ENCODE peak calls at places on chromosomes 16 and 17, in six cellular contexts. Q is astrocyte of the spinal cord, L is cardiac fibroblast, S is GM12865, G is lower leg skin, M is A673. A is an unnamed sample.

GRCh38 chr17:46738544-46738943 is 79.9 kb downstream of the WNT3 start:
- DNase-seq in G (no peak), S (no peak), M (no peak), Q (no peak), L (no peak), A (no peak)

GRCh38 chr16:64596196-64596595 is 525.7 kb downstream of the CDH11 start:
- DNase-seq in M (no peak), Q (no peak), L (no peak), G (no peak), S (no peak), A (no peak)

GRCh38 chr17:74274060-74274702 is at the start of gene DNAI2:
- DNase-seq in M (no peak), Q (no peak), G (no peak), S (no peak), L (no peak), A (no peak)

GRCh38 chr16:12323007-12323699 is 346.6 kb downstream of the SNX29 start:
- DNase-seq in Q (no peak), G (no peak), M (no peak), S (peak), L (no peak), A (peak)

GRCh38 chr16:1471569-1472194 is 3.1 kb downstream of the CLCN7 start:
- DNase-seq in G (no peak), M (no peak), S (no peak), L (no peak), Q (no peak), A (no peak)

GRCh38 chr16:80309178-80309577 is 231.6 kb upstream of the DYNLRB2 start:
- DNase-seq in L (no peak), Q (no peak), M (no peak), G (no peak), S (no peak), A (no peak)

GRCh38 chr16:81752225-81752875 is 26.7 kb upstream of the PLCG2 start:
- DNase-seq in S (peak), M (no peak), G (peak), L (peak), Q (no peak), A (peak)

GRCh38 chr16:11980167-11980844 is 3.8 kb downstream of the SNX29 start:
- DNase-seq in Q (no peak), G (no peak), L (no peak), S (peak), M (no peak), A (peak)

GRCh38 chr16:10876799-10877341 is at the start of gene CIITA:
- DNase-seq in L (peak), M (peak), Q (peak), S (peak), G (peak), A (peak)

GRCh38 chr17:71251276-71251675 is 869.5 kb upstream of the SOX9 start:
- DNase-seq in M (no peak), Q (peak), G (no peak), L (no peak), S (no peak), A (no peak)

GRCh38 chr17:44655983-44656700 is at the start of gene MEIOC:
- DNase-seq in L (peak), S (peak), M (no peak), G (no peak), Q (peak), A (peak)
- TF ChIP-seq CTCF in L (no peak), S (no peak), M (no peak), G (no peak), Q (no peak), A (no peak)

GRCh38 chr16:76748698-76749097 is 442.3 kb upstream of the MON1B start:
- DNase-seq in S (no peak), G (no peak), Q (no peak), M (no peak), L (no peak), A (no peak)

DNA sequence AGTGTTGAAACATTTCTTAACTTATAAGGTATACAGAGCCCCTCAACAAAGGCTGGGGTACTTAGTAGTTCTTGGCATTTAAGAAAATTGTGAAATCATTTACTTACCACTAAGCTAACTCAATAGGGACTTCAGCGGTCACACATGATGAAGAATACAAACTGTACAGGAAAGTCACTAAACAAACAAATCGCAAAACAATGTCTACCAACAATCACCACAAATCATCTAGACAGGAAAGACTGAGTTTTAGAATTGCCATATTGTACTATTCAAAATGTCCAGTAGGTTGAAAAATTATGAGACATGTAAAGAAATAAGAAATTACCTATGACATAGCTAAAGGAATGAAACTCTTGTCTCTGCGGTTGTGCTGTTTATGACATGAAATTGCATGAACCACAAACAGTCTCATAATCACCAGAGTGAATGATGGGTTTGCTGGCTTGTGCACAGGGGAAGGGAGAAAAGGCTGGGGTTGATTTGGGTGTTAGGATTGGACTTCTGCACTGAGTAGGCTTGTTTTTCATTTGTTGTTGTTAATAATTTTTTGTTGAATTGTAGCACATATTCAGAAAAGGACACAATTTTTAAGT is 441.1 kb upstream of the MON1B start:
- DNase-seq in G (no peak), M (no peak), S (peak), Q (no peak), L (no peak), A (no peak)
- TF ChIP-seq CTCF in G (no peak), M (no peak), S (no peak), Q (no peak), L (no peak), A (no peak)

DNA sequence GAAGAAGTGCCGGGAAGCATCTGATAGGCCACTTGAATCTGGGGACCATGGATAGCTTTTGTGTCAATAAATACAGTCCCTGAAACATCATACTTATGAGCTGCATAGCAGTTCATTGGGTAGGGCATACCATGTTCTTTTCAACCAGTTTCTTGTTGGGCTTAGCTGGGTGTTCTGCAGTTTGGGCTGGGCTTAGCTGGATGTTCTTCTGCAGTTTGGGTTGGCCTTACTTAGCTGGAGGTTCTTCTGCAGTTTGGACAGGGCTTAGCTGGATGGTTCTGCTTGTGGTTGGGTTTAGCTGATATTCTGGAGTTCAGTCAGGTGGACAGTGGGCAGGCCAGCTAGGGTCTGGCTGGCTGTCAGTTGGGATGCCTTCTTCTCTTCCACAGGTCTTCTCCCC is 52.1 kb downstream of the LCMT1 start:
- DNase-seq in G (no peak), Q (no peak), S (no peak), L (no peak), M (no peak), A (no peak)
- TF ChIP-seq CTCF in G (no peak), Q (no peak), S (no peak), L (no peak), M (no peak), A (no peak)

GRCh38 chr17:7644768-7645167 is 6.0 kb upstream of the ATP1B2 start:
- DNase-seq in G (no peak), Q (no peak), L (no peak), S (peak), M (no peak), A (no peak)
- TF ChIP-seq CTCF in G (no peak), Q (no peak), L (no peak), S (no peak), M (no peak), A (no peak)

GRCh38 chr16:52528393-52529080 is 18.4 kb downstream of the TOX3 start:
- DNase-seq in G (no peak), S (no peak), M (no peak), L (no peak), Q (no peak), A (no peak)
- TF ChIP-seq CTCF in G (no peak), S (no peak), M (no peak), L (no peak), Q (no peak), A (no peak)

GRCh38 chr17:41786227-41787020 is at the start of gene JUP:
- DNase-seq in L (peak), S (peak), Q (peak), G (peak), M (peak), A (peak)
- TF ChIP-seq CTCF in L (no peak), S (peak), Q (peak), G (no peak), M (peak), A (peak)

GRCh38 chr16:67264277-67264676 is 15.1 kb upstream of the PLEKHG4 start:
- DNase-seq in L (no peak), Q (no peak), M (no peak), G (no peak), S (no peak), A (no peak)
- TF ChIP-seq CTCF in L (peak), Q (peak), M (peak), G (no peak), S (peak), A (peak)

GRCh38 chr16:24992696-24993095 is 22.5 kb downstream of the ARHGAP17 start:
- DNase-seq in G (no peak), L (no peak), S (no peak), Q (no peak), M (no peak), A (no peak)

GRCh38 chr16:24990803-24991202 is 24.4 kb downstream of the ARHGAP17 start:
- DNase-seq in S (no peak), G (no peak), Q (no peak), M (no peak), L (no peak), A (no peak)

GRCh38 chr16:24988593-24989338 is 26.4 kb downstream of the ARHGAP17 start:
- DNase-seq in G (no peak), S (no peak), L (peak), Q (peak), M (peak), A (no peak)

GRCh38 chr16:24989417-24989978 is 25.7 kb downstream of the ARHGAP17 start:
- DNase-seq in M (no peak), G (no peak), L (no peak), S (no peak), Q (no peak), A (no peak)

DNA sequence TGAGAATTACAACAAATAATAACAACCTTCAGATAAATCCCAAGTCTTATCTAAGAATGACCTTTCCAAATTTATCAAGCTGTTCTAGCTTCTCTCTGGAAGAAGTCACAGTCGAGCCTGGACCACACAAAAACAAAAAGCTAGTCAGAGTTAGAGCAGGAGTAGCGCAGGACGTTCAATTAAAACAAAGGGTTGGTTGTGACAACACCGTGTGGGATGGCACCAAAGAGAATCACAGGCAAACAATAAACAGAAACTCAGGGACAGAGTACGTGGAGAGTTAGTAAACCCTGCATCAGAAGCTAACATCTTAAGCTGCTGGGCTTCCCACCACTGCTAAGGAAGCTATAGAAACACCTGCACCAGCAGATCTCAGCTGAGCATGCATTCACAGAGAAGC is 23.8 kb downstream of the ARHGAP17 start:
- DNase-seq in Q (no peak), L (no peak), G (no peak), S (no peak), M (no peak), A (no peak)
- TF ChIP-seq CTCF in Q (no peak), L (no peak), G (no peak), S (no peak), M (no peak), A (no peak)

DNA sequence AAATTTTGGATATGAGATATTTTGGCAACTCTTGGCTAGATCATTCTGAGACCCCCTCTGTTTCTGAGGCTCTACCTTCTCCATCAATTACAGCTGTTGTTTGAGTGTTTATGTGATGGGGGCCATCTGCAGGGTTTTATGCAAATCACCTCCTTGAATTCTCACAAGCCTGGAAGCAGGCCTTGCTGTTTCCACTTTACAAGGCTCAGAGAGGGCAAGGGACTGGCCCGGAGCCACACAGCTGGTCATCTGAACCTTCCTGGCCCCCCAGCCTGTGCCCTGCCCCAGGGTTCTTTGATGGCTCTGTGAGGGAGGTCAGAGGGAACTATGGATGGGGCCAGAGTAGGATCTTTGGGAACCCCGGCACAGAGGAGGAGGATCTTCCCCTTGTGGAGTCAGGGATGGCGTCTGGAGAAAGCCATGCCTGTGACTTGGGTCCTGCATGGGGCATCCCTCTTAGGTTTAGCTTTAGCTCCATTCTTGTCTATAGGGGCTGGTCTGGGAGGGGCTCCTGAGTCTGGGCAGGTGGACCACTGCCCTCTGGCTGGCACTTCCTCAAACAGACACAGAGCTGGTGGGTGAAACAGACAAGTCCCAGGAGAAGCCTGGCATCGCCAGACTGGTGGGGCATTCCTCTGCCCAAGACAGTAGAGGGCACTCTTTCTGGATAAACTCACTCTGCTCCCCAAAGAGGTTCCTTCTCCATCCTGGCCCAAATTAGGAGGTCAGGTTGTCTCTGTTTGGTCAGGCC is 26.2 kb downstream of the IL21R start:
- DNase-seq in M (no peak), S (peak), L (no peak), G (peak), Q (no peak), A (no peak)
- TF ChIP-seq CTCF in M (peak), S (peak), L (peak), G (no peak), Q (peak), A (peak)